ENCODE peak calls at places on chromosome X, in eight cellular contexts. H is omental fat pad; Z is substantia nigra; N is epithelial cell of esophagus; T is astrocyte; S is astrocyte of the cerebellum; R is stimulated activated CD8-positive, alpha-beta memory T cell treated with anti-CD3 and anti-CD28 coated beads, Interleukin-15, amount 100 ng/mL, for 24 hours; M is anterior cingulate cortex. L is an unnamed sample.

GRCh38 chrX:13803116-13803515 is 13.8 kb downstream of the GPM6B start:
- DNase-seq in T (no peak), M (no peak), R (no peak), Z (no peak), H (no peak), N (no peak), S (no peak), L (no peak)

GRCh38 chrX:150227321-150227860 is 135.7 kb upstream of the MAMLD1 start:
- DNase-seq in S (no peak), R (no peak), M (no peak), N (no peak), Z (no peak), H (no peak), T (no peak), L (no peak)

GRCh38 chrX:3295731-3296130 is 50.7 kb downstream of the MXRA5 start:
- DNase-seq in R (no peak), T (no peak), N (peak), S (no peak), M (no peak), H (no peak), Z (no peak), L (peak)

GRCh38 chrX:150704030-150704613 is 10.9 kb downstream of the MTMR1 start:
- DNase-seq in R (no peak), M (no peak), H (no peak), S (no peak), N (peak), T (peak), Z (no peak), L (no peak)

GRCh38 chrX:150216716-150217115 is 146.4 kb upstream of the MAMLD1 start:
- DNase-seq in M (no peak), Z (no peak), R (no peak), T (no peak), H (no peak), S (no peak), N (no peak), L (no peak)

GRCh38 chrX:68685722-68686683 is 38.5 kb downstream of the STARD8 start:
- DNase-seq in M (no peak), S (no peak), N (peak), H (no peak), Z (no peak), R (no peak), T (peak), L (no peak)

GRCh38 chrX:72142931-72143709 is 11.4 kb upstream of the RTL5 start:
- DNase-seq in N (no peak), Z (no peak), H (no peak), M (no peak), T (no peak), R (no peak), S (no peak), L (no peak)

GRCh38 chrX:66902081-66902480 is 263.2 kb upstream of the EDA2R start:
- DNase-seq in M (no peak), N (no peak), T (no peak), S (no peak), R (no peak), H (no peak), Z (no peak), L (no peak)

GRCh38 chrX:103376979-103377324 is 614 bp downstream of the BEX3 start:
- DNase-seq in T (peak), H (no peak), R (no peak), S (no peak), M (no peak), N (no peak), Z (no peak), L (no peak)

GRCh38 chrX:150370589-150371312 is 7.6 kb downstream of the MAMLD1 start:
- DNase-seq in N (no peak), H (no peak), T (no peak), R (no peak), M (no peak), Z (no peak), S (no peak), L (no peak)

L was measured in H1.